ENCODE peak calls at places on chromosomes 5 and 9, in eight cellular contexts. N is BJ, F is esophagus muscularis mucosa, L is heart right ventricle, Z is HFF-Myc, I is fibroblast of pulmonary artery, R is choroid plexus epithelial cell, G is AG09309. P is an unnamed sample.

GRCh38 chr5:157689942-157690689 is 18.8 kb downstream of the C5orf52 start:
- DNase-seq in N (no peak), Z (no peak), L (peak; percentile 18), I (no peak), G (no peak), R (peak; percentile 7), F (peak; percentile 68), P (no peak)

GRCh38 chr5:125227333-125228075 is 481.1 kb upstream of the ZNF608 start:
- DNase-seq in L (no peak), Z (no peak), G (no peak), R (peak; percentile 57), N (no peak), F (no peak), I (peak; percentile 41), P (peak; percentile 36)

GRCh38 chr5:324736-325612 is 3.5 kb downstream of the AHRR start:
- DNase-seq in G (no peak), I (no peak), R (no peak), N (no peak), Z (no peak), L (no peak), F (no peak), P (no peak)

GRCh38 chr5:65157906-65158603 is 323.7 kb downstream of the ADAMTS6 start:
- DNase-seq in R (no peak), Z (no peak), L (no peak), I (no peak), G (no peak), N (no peak), F (no peak), P (peak; percentile 69)

GRCh38 chr9:35733109-35733541 is 659 bp downstream of the CREB3 start:
- DNase-seq in N (no peak), I (peak; percentile 61), L (no peak), Z (no peak), G (no peak), F (no peak), R (peak; percentile 85), P (peak; percentile 88)

GRCh38 chr9:109859447-109859846 is 79.4 kb downstream of the PALM2AKAP2 start:
- DNase-seq in G (no peak), I (no peak), L (no peak), F (no peak), N (no peak), R (peak; percentile 28), Z (no peak), P (no peak)

GRCh38 chr9:114392749-114393112 is 4.9 kb upstream of the AKNA start:
- DNase-seq in R (no peak), G (no peak), F (no peak), N (no peak), L (no peak), I (no peak), Z (no peak), P (no peak)

GRCh38 chr9:8916771-8917170 is 1117.2 kb upstream of the DMAC1 start:
- DNase-seq in L (no peak), I (no peak), F (no peak), G (no peak), Z (no peak), R (no peak), N (no peak), P (no peak)

GRCh38 chr9:135147938-135148337 is 60.5 kb downstream of the OLFM1 start:
- DNase-seq in L (no peak), I (no peak), Z (no peak), N (no peak), R (no peak), F (no peak), G (no peak), P (no peak)

GRCh38 chr5:95093211-95093610 is 191.7 kb downstream of the MCTP1 start:
- DNase-seq in R (no peak), I (no peak), N (no peak), G (no peak), F (no peak), L (no peak), Z (no peak), P (no peak)

GRCh38 chr9:90881648-90882047 is 80.0 kb downstream of the SYK start:
- DNase-seq in F (no peak), R (peak; percentile 12), G (no peak), I (no peak), Z (no peak), L (no peak), N (no peak), P (no peak)

GRCh38 chr5:73818357-73818756 is 192.4 kb downstream of the ARHGEF28 start:
- DNase-seq in I (peak; percentile 67), F (no peak), G (peak; percentile 51), N (peak; percentile 69), R (peak; percentile 84), Z (no peak), L (no peak), P (peak; percentile 82)

GRCh38 chr9:8961186-8961666 is 1161.6 kb upstream of the DMAC1 start:
- DNase-seq in N (no peak), G (no peak), F (no peak), R (no peak), I (no peak), L (no peak), Z (no peak), P (no peak)

GRCh38 chr9:69122086-69122390 is 52.0 kb upstream of the TJP2 start:
- DNase-seq in Z (no peak), R (peak; percentile 73), L (peak; percentile 75), I (peak; percentile 68), G (no peak), N (no peak), F (no peak), P (peak; percentile 70)

GRCh38 chr9:33778700-33779351 is 16.5 kb upstream of the PRSS3 start:
- DNase-seq in F (no peak), N (no peak), G (no peak), L (no peak), I (peak; percentile 76), Z (no peak), R (peak; percentile 78), P (peak; percentile 77)

DNA sequence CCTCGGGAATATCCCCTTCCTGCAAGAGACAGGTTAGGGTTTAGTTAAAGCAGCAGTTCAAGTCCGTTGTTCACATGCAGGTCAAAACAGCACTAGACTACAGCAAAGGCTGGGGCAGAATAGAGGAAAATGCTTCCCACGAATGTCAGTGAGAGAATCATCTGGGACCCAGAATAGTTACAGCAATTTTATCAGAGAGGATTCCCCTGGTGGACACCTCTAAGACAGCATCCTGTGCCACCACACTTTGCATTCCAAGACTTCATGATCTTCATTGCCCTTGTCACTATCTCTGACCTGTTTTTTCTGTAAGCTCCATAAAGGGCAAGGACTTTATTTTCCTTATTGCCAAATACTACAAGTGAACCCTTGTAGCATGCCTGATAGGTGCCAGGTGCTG is 12.9 kb downstream of the GRXCR2 start:
- DNase-seq in G (no peak), Z (no peak), F (no peak), N (no peak), R (no peak), L (no peak), I (no peak), P (no peak)
- TF ChIP-seq CTCF in G (no peak), Z (peak; percentile 18), F (no peak), N (no peak), R (peak; percentile 26), L (no peak), I (peak; percentile 18), P (peak; percentile 34)

GRCh38 chr5:17359451-17359965 is 138.5 kb upstream of the TAF11L2 start:
- DNase-seq in L (no peak), I (peak; percentile 37), G (peak; percentile 93), F (no peak), Z (peak; percentile 74), N (peak; percentile 84), R (peak; percentile 82), P (peak; percentile 82)

GRCh38 chr5:17357504-17357903 is 140.1 kb downstream of the BASP1 start:
- DNase-seq in G (no peak), L (no peak), F (no peak), Z (no peak), N (no peak), I (no peak), R (no peak), P (no peak)

GRCh38 chr5:17360879-17361278 is 137.2 kb upstream of the TAF11L2 start:
- DNase-seq in F (no peak), N (no peak), R (no peak), G (no peak), L (no peak), Z (no peak), I (no peak), P (no peak)

GRCh38 chr5:17365326-17365725 is 132.7 kb upstream of the TAF11L2 start:
- DNase-seq in L (no peak), G (no peak), I (no peak), R (no peak), Z (no peak), F (no peak), N (no peak), P (no peak)

GRCh38 chr5:17361331-17361730 is 136.7 kb upstream of the TAF11L2 start:
- DNase-seq in F (no peak), N (no peak), L (no peak), G (no peak), R (no peak), I (no peak), Z (no peak), P (no peak)
- H3K4me3 ChIP-seq in F (no peak overlapping the region), N (no peak overlapping the region), L (no peak overlapping the region), G (no peak overlapping the region), R (no peak overlapping the region), I (no peak overlapping the region), Z (no peak overlapping the region), P (no peak overlapping the region)

DNA sequence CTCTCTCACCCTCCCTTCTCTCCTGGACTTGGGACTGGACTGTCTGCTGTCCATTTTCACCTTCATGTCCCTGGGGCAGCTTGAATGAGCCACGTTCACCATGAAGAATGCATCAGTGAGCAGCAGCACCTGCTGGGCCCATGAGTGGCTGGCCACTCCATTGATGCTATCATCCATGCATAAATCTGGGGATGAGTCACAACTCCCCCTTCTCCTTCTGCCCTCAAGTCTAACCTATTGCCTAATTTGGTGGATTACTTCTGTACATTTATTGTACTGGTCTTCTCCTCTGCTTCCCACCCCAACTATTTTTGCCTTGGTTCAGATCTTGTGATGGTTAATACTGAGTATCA is 46.9 kb downstream of the GDNF start:
- DNase-seq in I (peak; percentile 30), Z (no peak), R (peak; percentile 51), N (peak; percentile 49), G (no peak), F (no peak), L (no peak), P (no peak)
- TF ChIP-seq CTCF in I (no peak), Z (no peak), R (no peak), N (peak; percentile 11), G (no peak), F (no peak), L (no peak), P (no peak)

GRCh38 chr5:78508231-78508765 is 140.3 kb downstream of the LHFPL2 start:
- DNase-seq in R (peak; percentile 55), L (no peak), Z (no peak), N (no peak), G (no peak), I (peak; percentile 65), F (no peak), P (no peak)

GRCh38 chr5:78507531-78507930 is 141.0 kb downstream of the LHFPL2 start:
- DNase-seq in N (no peak), R (no peak), L (no peak), Z (no peak), I (no peak), F (no peak), G (no peak), P (no peak)

GRCh38 chr5:78505860-78506259 is 142.7 kb downstream of the LHFPL2 start:
- DNase-seq in L (no peak), I (no peak), R (no peak), Z (no peak), G (no peak), F (no peak), N (no peak), P (no peak)

GRCh38 chr5:78504726-78505431 is 143.7 kb downstream of the LHFPL2 start:
- DNase-seq in Z (peak; percentile 99), L (peak; percentile 80), I (peak; percentile 100), F (peak; percentile 97), R (peak; percentile 93), N (peak; percentile 99), G (peak; percentile 95), P (peak; percentile 98)

GRCh38 chr5:78506296-78507049 is 142.1 kb downstream of the LHFPL2 start:
- DNase-seq in R (no peak), F (no peak), L (no peak), I (peak; percentile 53), N (no peak), Z (no peak), G (no peak), P (no peak)
- H3K4me3 ChIP-seq in R (no peak overlapping the region), F (peak overlapping the region; percentile 6), L (no peak overlapping the region), I (peak overlapping the region; percentile 66), N (no peak overlapping the region), Z (no peak overlapping the region), G (no peak overlapping the region), P (no peak overlapping the region)